ENCODE peak calls at places on chromosomes 11 and 22, in six cellular contexts. T is HepG2, E is K562, N is GM12891, L is H1, J is GM12878. Z is an unnamed sample.
A peak's percentile ranks its signal among the peaks of the same experiment; 100 is the strongest.

GRCh38 chr11:75406338-75406777 is 7.0 kb downstream of the RPS3 start:
- DNase-seq in E (peak; percentile 74), L (no peak), T (no peak), J (no peak), N (no peak), Z (no peak)

GRCh38 chr11:57213282-57214086 is 23.6 kb downstream of the APLNR start:
- DNase-seq in N (no peak), L (peak; percentile 65), T (no peak), J (no peak), E (no peak), Z (no peak)

GRCh38 chr11:46378811-46379482 is 2.5 kb upstream of the MDK start:
- DNase-seq in J (no peak), L (no peak), N (no peak), T (no peak), E (no peak), Z (no peak)

GRCh38 chr11:67369801-67370284 is 3.6 kb downstream of the CLCF1 start:
- DNase-seq in T (no peak), L (no peak), J (no peak), E (no peak), N (no peak), Z (no peak)

GRCh38 chr22:21876486-21877176 is 9.2 kb upstream of the MAPK1 start:
- DNase-seq in N (no peak), L (no peak), J (no peak), T (no peak), E (peak; percentile 81), Z (no peak)

GRCh38 chr11:76524919-76525318 is 80.1 kb downstream of the EMSY start:
- DNase-seq in L (no peak), T (peak; percentile 42), E (no peak), N (no peak), J (no peak), Z (no peak)

GRCh38 chr22:30649430-30650007 is 13.9 kb downstream of the SLC35E4 start:
- DNase-seq in T (no peak), E (peak; percentile 46), N (peak; percentile 77), L (no peak), J (no peak), Z (peak; percentile 69)

GRCh38 chr22:41237707-41238569 is 2.8 kb downstream of the CHADL start:
- DNase-seq in E (peak; percentile 22), J (peak; percentile 21), L (peak; percentile 80), N (peak; percentile 97), T (no peak), Z (peak; percentile 94)

GRCh38 chr11:120894207-120894989 is 129.5 kb upstream of the TBCEL start:
- DNase-seq in E (no peak), J (no peak), L (no peak), T (no peak), N (no peak), Z (no peak)

GRCh38 chr11:329886-330253 is 9.2 kb upstream of the IFITM3 start:
- DNase-seq in T (no peak), L (no peak), E (no peak), J (no peak), N (no peak), Z (no peak)

GRCh38 chr11:74524978-74525377 is 31.5 kb upstream of the LIPT2 start:
- DNase-seq in N (no peak), L (no peak), T (no peak), J (no peak), E (no peak), Z (no peak)

GRCh38 chr22:39309881-39310714 is 9.3 kb downstream of the RPL3 start:
- DNase-seq in L (peak; percentile 66), T (no peak), E (no peak), N (no peak), J (no peak), Z (no peak)

GRCh38 chr22:35575116-35575748 is 34.6 kb downstream of the RASD2 start:
- DNase-seq in N (no peak), L (no peak), J (no peak), E (peak; percentile 51), T (no peak), Z (no peak)

GRCh38 chr11:73856001-73856663 is 20.5 kb downstream of the COA4 start:
- DNase-seq in L (no peak), N (no peak), E (no peak), J (no peak), T (no peak), Z (no peak)

GRCh38 chr22:33504941-33505647 is 415.2 kb downstream of the LARGE1 start:
- DNase-seq in T (no peak), N (no peak), E (no peak), L (no peak), J (no peak), Z (no peak)

GRCh38 chr11:44625759-44626523 is 60.5 kb downstream of the CD82 start:
- DNase-seq in J (no peak), L (no peak), E (no peak), N (no peak), T (no peak), Z (no peak)

GRCh38 chr11:79212711-79213110 is 228.1 kb downstream of the TENM4 start:
- DNase-seq in J (no peak), L (no peak), N (no peak), T (no peak), E (no peak), Z (no peak)

GRCh38 chr11:58652726-58653280 is 30.3 kb downstream of the CNTF start:
- DNase-seq in E (no peak), T (no peak), L (no peak), N (no peak), J (no peak), Z (no peak)

GRCh38 chr11:125085301-125086081 is 22.4 kb downstream of the SLC37A2 start:
- DNase-seq in T (no peak), L (no peak), E (no peak), N (no peak), J (no peak), Z (no peak)

GRCh38 chr11:59918987-59919589 is 19.1 kb upstream of the OOSP1 start:
- DNase-seq in J (no peak), T (peak; percentile 18), N (peak; percentile 6), E (peak; percentile 37), L (peak; percentile 55), Z (no peak)

GRCh38 chr11:19817265-19817851 is 104.7 kb downstream of the NAV2 start:
- DNase-seq in E (no peak), J (no peak), L (peak; percentile 77), N (no peak), T (no peak), Z (no peak)

GRCh38 chr22:17477401-17477833 is 85.9 kb upstream of the SLC25A18 start:
- DNase-seq in L (no peak), E (no peak), N (no peak), T (no peak), J (no peak), Z (no peak)

GRCh38 chr22:32543020-32543357 is 68.4 kb downstream of the FBXO7 start:
- DNase-seq in J (no peak), E (no peak), N (no peak), T (no peak), L (no peak), Z (no peak)

GRCh38 chr11:62498492-62499286 is 47.9 kb downstream of the AHNAK start:
- DNase-seq in J (no peak), N (no peak), T (peak; percentile 56), E (no peak), L (no peak), Z (no peak)

GRCh38 chr11:121964591-121964990 is 151.4 kb downstream of the BLID start:
- DNase-seq in T (no peak), E (no peak), J (no peak), L (no peak), N (no peak), Z (no peak)

GRCh38 chr11:29395555-29396072 is 621.2 kb downstream of the KCNA4 start:
- DNase-seq in T (no peak), N (no peak), E (no peak), L (no peak), J (no peak), Z (no peak)

GRCh38 chr11:61919113-61919840 is 1.9 kb upstream of the RAB3IL1 start:
- DNase-seq in E (no peak), T (no peak), L (peak; percentile 36), J (no peak), N (no peak), Z (peak; percentile 15)

GRCh38 chr11:41283196-41283930 is 176.1 kb downstream of the LRRC4C start:
- DNase-seq in J (no peak), E (no peak), T (no peak), N (no peak), L (no peak), Z (no peak)

GRCh38 chr11:64933213-64933934 is 2.3 kb downstream of the GPHA2 start:
- DNase-seq in N (no peak), J (no peak), T (no peak), L (no peak), E (no peak), Z (no peak)
- TF ChIP-seq POLR2A in N (no peak), J (no peak), T (no peak), L (no peak), E (no peak), Z (no peak)

GRCh38 chr22:26593763-26594162 is 3.8 kb upstream of the TPST2 start:
- DNase-seq in E (no peak), N (no peak), T (no peak), J (no peak), L (no peak), Z (no peak)

GRCh38 chr22:26599505-26599904 is 9.6 kb upstream of the TPST2 start:
- DNase-seq in L (no peak), T (no peak), J (no peak), E (no peak), N (no peak), Z (no peak)

GRCh38 chr22:26592368-26593015 is 2.6 kb upstream of the TPST2 start:
- DNase-seq in J (peak; percentile 72), T (no peak), N (peak; percentile 34), L (no peak), E (no peak), Z (no peak)

GRCh38 chr22:26597480-26597879 is 7.5 kb upstream of the TPST2 start:
- DNase-seq in L (no peak), E (no peak), J (no peak), T (no peak), N (no peak), Z (no peak)

DNA sequence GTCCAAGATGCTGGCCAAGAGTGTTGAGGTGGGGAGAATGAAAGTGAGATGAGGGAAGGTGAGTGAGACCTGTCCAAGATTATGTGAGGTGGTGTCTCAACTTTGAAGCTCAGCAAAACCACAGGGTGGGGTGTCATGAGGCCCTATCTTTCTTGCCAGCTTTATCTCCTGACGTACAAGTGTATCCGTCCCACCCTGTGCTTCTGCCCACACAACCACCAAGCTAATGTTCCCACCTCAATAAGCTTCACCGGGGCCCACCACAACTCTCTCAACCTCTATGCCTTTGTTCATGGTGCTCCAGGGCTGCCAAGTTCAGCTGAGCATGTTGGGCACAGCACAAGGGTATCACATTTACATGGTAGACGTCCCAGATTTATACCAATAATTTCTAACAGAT is 7.1 kb upstream of the TPST2 start:
- DNase-seq in T (no peak), L (no peak), E (peak; percentile 27), N (no peak), J (no peak), Z (no peak)
- TF ChIP-seq TAF1 in T (no peak), L (no peak), E (no peak), N (no peak), J (no peak), Z (no peak)

GRCh38 chr11:12377106-12377823 is at the start of gene PARVA:
- DNase-seq in T (peak; percentile 50), L (peak; percentile 86), J (no peak), E (no peak), N (no peak), Z (no peak)
- TF ChIP-seq POLR2A in T (no peak), L (no peak), J (no peak), E (no peak), N (no peak), Z (no peak)

GRCh38 chr11:126467471-126467870 is 112.0 kb downstream of the ST3GAL4 start:
- DNase-seq in T (no peak), L (no peak), J (no peak), N (no peak), E (no peak), Z (no peak)
- TF ChIP-seq TAF1 in T (no peak), L (no peak), J (no peak), N (no peak), E (no peak), Z (no peak)

GRCh38 chr11:10895285-10895684 is 37.4 kb upstream of the ZBED5 start:
- DNase-seq in L (no peak), T (no peak), E (no peak), J (no peak), N (no peak), Z (no peak)
- TF ChIP-seq POLR2A in L (no peak), T (no peak), E (no peak), J (no peak), N (no peak), Z (no peak)

Z was measured in GM12892.